ENCODE peak calls at places on chromosomes 3 and 15, in five cellular contexts. I, W, V, P and G are unnamed samples.

GRCh38 chr3:188400494-188401243 is 246.7 kb downstream of the LPP start:
- DNase-seq in I (no peak), W (no peak), P (no peak), V (no peak), G (no peak)

GRCh38 chr3:47261301-47261700 is 21.3 kb downstream of the KIF9 start:
- DNase-seq in W (no peak), V (no peak), P (peak; percentile 13), I (no peak), G (no peak)

GRCh38 chr3:193418576-193419373 is 40.2 kb upstream of the ATP13A5 start:
- DNase-seq in P (no peak), V (no peak), W (no peak), I (no peak), G (no peak)

GRCh38 chr3:134315286-134316106 is 58.8 kb downstream of the AMOTL2 start:
- DNase-seq in I (peak; percentile 91), W (no peak), P (no peak), V (peak; percentile 38), G (peak; percentile 31)

GRCh38 chr3:171262431-171262830 is 197.8 kb downstream of the TNIK start:
- DNase-seq in W (no peak), P (no peak), I (no peak), V (no peak), G (no peak)

GRCh38 chr15:75050283-75050682 is 26.9 kb downstream of the PPCDC start:
- DNase-seq in I (no peak), V (no peak), P (no peak), W (no peak), G (no peak)

GRCh38 chr3:134427400-134428111 is 53.3 kb upstream of the AMOTL2 start:
- DNase-seq in V (peak; percentile 60), I (peak; percentile 86), P (peak; percentile 97), W (peak; percentile 93), G (peak; percentile 93)

GRCh38 chr3:86547697-86548096 is 443.3 kb downstream of the VGLL3 start:
- DNase-seq in V (no peak), W (no peak), I (no peak), P (no peak), G (no peak)

GRCh38 chr15:61099030-61099800 is 129.9 kb downstream of the RORA start:
- DNase-seq in I (no peak), W (no peak), V (no peak), P (no peak), G (no peak)

GRCh38 chr15:88497109-88497761 is 29.7 kb downstream of the MRPS11 start:
- DNase-seq in V (no peak), W (no peak), P (no peak), I (no peak), G (no peak)

GRCh38 chr15:63107895-63108546 is 13.6 kb upstream of the LACTB start:
- DNase-seq in V (no peak), P (peak; percentile 95), I (no peak), W (no peak), G (peak; percentile 86)

GRCh38 chr15:63803106-63803886 is 30.5 kb downstream of the HERC1 start:
- DNase-seq in P (peak; percentile 38), W (no peak), V (no peak), I (no peak), G (no peak)

GRCh38 chr15:68844856-68845550 is 24.3 kb upstream of the ANP32A start:
- DNase-seq in I (no peak), P (no peak), W (no peak), V (no peak), G (no peak)

GRCh38 chr3:128320551-128321340 is 145.9 kb downstream of the DNAJB8 start:
- DNase-seq in P (no peak), W (no peak), I (no peak), V (peak; percentile 15), G (no peak)

GRCh38 chr3:137163241-137163916 is 205.6 kb downstream of the IL20RB start:
- DNase-seq in P (no peak), I (no peak), V (no peak), W (no peak), G (no peak)

GRCh38 chr15:84603630-84604379 is 3.0 kb downstream of the ZSCAN2 start:
- DNase-seq in P (no peak), W (no peak), V (no peak), I (no peak), G (no peak)

GRCh38 chr3:175404667-175405066 is 545.5 kb downstream of the NAALADL2 start:
- DNase-seq in V (no peak), W (no peak), I (no peak), P (no peak), G (no peak)

GRCh38 chr3:69425249-69425648 is 39.4 kb upstream of the FRMD4B start:
- DNase-seq in P (peak; percentile 37), W (peak; percentile 21), I (no peak), V (no peak), G (peak; percentile 34)

GRCh38 chr3:146626384-146627122 is 21.4 kb upstream of the PLSCR5 start:
- DNase-seq in W (no peak), P (no peak), I (no peak), V (no peak), G (no peak)

GRCh38 chr3:24363242-24363641 is 131.4 kb downstream of the THRB start:
- DNase-seq in W (no peak), I (no peak), V (no peak), P (no peak), G (no peak)

GRCh38 chr3:141959921-141960554 is 83.6 kb downstream of the ATP1B3 start:
- DNase-seq in V (no peak), I (peak; percentile 46), P (peak; percentile 61), W (peak; percentile 12), G (peak; percentile 78)

GRCh38 chr3:12170207-12170606 is 11.5 kb upstream of the TIMP4 start:
- DNase-seq in P (no peak), W (no peak), V (no peak), I (peak; percentile 74), G (no peak)

GRCh38 chr3:22117751-22118346 is 366.8 kb upstream of the ZNF385D start:
- DNase-seq in I (no peak), V (no peak), W (peak; percentile 6), P (peak; percentile 9), G (no peak)

GRCh38 chr15:89912674-89913396 is at the start of gene ARPIN:
- DNase-seq in W (no peak), I (no peak), P (peak; percentile 30), V (peak; percentile 59), G (peak; percentile 49)

GRCh38 chr3:138361561-138361971 is 13.2 kb downstream of the MRAS start:
- DNase-seq in P (no peak), I (no peak), W (no peak), V (no peak), G (no peak)

GRCh38 chr3:63656791-63657190 is 4.3 kb downstream of the SNTN start:
- DNase-seq in W (no peak), V (no peak), P (peak; percentile 21), I (no peak), G (no peak)

GRCh38 chr3:11136871-11137626 is 17.2 kb upstream of the HRH1 start:
- DNase-seq in I (peak; percentile 87), W (peak; percentile 100), P (peak; percentile 100), V (peak; percentile 75), G (peak; percentile 97)

DNA sequence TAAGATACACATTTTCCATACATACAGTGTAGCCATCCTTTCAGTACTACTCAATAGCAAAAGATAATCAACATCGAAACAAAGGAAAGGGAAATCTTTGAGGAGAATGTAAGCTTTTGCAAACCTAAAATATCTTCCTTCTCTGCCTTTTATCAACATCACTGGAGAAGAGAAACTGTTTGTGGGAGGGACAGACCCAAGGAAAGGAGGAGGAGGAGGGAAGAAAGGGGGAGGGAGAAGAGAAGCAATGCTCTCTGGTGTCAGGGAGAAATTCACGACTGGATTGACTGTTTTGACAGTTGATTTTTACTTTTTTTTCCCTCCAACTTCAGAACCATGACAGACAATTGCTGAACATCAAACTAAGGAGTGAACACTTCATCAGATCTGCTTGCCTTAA is 133.3 kb downstream of the CD47 start:
- DNase-seq in V (no peak), W (no peak), P (no peak), I (no peak), G (no peak)
- H3K4me3 ChIP-seq in V (no peak overlapping the region), W (no peak overlapping the region), P (no peak overlapping the region), I (peak overlapping the region; percentile 25), G (no peak overlapping the region)

DNA sequence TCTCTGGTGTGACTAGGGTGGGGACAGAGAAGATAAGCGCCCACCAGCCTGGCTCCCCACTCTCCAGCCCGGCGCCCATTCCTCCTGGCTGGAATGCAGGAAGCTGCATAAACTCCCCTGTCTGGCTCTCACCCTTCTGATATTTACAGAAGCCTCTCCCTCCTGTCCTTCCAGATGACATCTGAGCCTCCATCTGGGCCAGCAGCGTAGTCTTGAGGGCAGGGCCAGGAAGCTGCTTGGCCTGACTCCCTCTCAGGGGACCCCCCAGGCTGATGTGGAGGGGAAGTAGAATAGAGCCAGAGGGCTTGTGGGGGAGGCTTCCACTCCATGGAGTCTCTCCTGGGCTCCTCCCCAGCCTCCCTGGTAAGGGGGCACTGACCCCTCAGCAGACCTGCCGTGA is 49.9 kb downstream of the LINGO1 start:
- DNase-seq in W (no peak), V (no peak), I (no peak), P (no peak), G (no peak)
- H3K27me3 ChIP-seq in W (no peaks in the 10 kb centered on the region), V (no peaks in the 10 kb centered on the region), I (no peaks in the 10 kb centered on the region), P (no peaks in the 10 kb centered on the region), G (peaks cover 46% of the 10 kb centered on the region)

GRCh38 chr3:118146658-118147375 is 887.8 kb downstream of the IGSF11 start:
- DNase-seq in I (no peak), W (no peak), V (no peak), P (no peak), G (no peak)

DNA sequence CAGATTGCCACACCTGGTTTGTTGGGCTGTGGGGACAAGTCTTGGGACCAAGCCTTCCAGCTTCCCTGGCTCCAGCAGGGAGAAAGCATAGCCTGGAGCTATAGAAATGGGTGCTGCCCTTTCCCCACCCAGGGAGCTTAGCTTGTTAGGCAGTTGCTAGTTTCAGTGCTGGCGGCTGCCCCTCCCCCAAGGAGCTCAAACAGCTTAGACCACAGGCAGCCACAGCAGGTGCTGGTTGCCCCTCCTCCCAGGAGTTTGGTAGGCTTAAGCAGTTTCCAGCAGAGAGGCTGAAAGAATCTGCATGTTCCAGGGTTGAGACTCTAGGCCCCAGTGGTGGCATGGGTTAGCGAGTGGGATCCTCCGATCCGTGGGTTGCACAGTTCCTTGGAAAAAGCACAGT is 889.7 kb downstream of the IGSF11 start:
- DNase-seq in W (no peak), V (no peak), P (no peak), I (no peak), G (no peak)
- H3K4me3 ChIP-seq in W (no peak overlapping the region), V (no peak overlapping the region), P (no peak overlapping the region), I (no peak overlapping the region), G (no peak overlapping the region)

DNA sequence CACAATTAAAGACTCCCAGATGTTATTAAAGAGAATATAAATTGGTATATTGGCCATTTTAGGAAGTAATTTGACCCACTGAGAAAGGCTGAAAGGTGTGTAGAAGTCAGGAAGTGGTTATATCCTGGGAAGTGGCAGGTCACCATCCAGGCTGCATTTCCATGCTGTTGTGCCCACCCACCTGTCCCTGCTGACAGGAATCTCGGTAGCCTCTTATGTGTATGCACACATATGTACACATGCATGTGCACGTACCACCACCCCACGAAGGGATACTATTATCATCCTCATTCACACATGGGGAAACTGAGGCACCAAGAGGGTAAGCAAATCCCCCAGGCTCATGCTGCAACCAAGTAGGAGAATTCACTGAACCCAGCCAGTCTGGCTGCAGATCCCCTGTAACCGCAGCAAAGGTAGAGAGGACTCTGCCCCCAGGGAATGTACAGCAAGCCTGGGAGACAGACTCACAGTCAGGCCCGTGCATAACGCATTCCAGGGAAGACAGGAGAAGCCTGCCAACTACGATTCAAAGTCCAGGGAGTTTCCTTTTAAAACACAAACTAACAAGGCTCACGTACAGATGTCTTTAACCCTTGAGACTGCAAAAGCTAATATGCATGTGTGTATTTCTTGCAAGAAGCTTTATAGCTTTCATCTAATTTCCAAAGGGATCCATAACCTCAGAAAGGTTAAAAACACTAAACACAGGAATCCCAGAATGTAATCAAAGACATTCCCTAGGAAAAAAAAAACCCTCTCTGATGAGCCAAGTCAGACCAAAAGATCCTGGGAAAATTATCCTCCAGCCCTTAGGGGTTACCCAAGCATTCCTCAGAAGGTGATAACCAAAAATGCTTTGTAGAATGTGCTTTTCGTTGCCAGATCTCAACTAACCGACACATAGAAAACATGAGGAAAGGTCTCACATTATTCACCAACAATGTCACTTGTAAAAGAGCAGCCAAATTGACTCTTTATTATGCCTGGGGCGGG is 129.6 kb downstream of the ADAMTS17 start:
- DNase-seq in V (no peak), I (no peak), P (no peak), W (no peak), G (no peak)
- H3K27me3 ChIP-seq in V (no peaks in the 10 kb centered on the region), I (no peaks in the 10 kb centered on the region), P (no peaks in the 10 kb centered on the region), W (no peaks in the 10 kb centered on the region), G (no peaks in the 10 kb centered on the region)